ENCODE peak calls at places on chromosomes 4 and X, in eight cellular contexts. One of them, this sample, is unnamed.

GRCh38 chr4:119300388-119301131 is 21.4 kb downstream of the FABP2 start:
- DNase-seq in psoas muscle: peak; percentile 96
- DNase-seq in left ventricle myocardium inferior: peak; percentile 95
- DNase-seq in uterus: peak; percentile 93
- DNase-seq in heart right ventricle: peak; percentile 92
- DNase-seq in hepatocyte: peak; percentile 97
- DNase-seq in H7: peak; percentile 80
- DNase-seq in tibial nerve: peak; percentile 83
- DNase-seq in this sample: peak; percentile 96

GRCh38 chr4:120685756-120686278 is 236.7 kb downstream of the PRDM5 start:
- DNase-seq in left ventricle myocardium inferior: no peak
- DNase-seq in H7: no peak
- DNase-seq in psoas muscle: no peak
- DNase-seq in tibial nerve: no peak
- DNase-seq in hepatocyte: no peak
- DNase-seq in heart right ventricle: no peak
- DNase-seq in uterus: no peak
- DNase-seq in this sample: no peak

GRCh38 chr4:168589154-168589553 is 92.3 kb downstream of the PALLD start:
- DNase-seq in tibial nerve: no peak
- DNase-seq in psoas muscle: no peak
- DNase-seq in heart right ventricle: peak; percentile 16
- DNase-seq in H7: no peak
- DNase-seq in hepatocyte: peak; percentile 27
- DNase-seq in left ventricle myocardium inferior: no peak
- DNase-seq in uterus: no peak
- DNase-seq in this sample: peak; percentile 20

GRCh38 chr4:81565137-81565870 is 93.6 kb upstream of the RASGEF1B start:
- DNase-seq in heart right ventricle: peak; percentile 88
- DNase-seq in left ventricle myocardium inferior: peak; percentile 88
- DNase-seq in H7: no peak
- DNase-seq in tibial nerve: peak; percentile 66
- DNase-seq in uterus: peak; percentile 68
- DNase-seq in psoas muscle: peak; percentile 86
- DNase-seq in hepatocyte: peak; percentile 44
- DNase-seq in this sample: peak; percentile 19

GRCh38 chr4:136931771-136932170 is 600.5 kb downstream of the PCDH18 start:
- DNase-seq in tibial nerve: no peak
- DNase-seq in H7: no peak
- DNase-seq in left ventricle myocardium inferior: no peak
- DNase-seq in psoas muscle: no peak
- DNase-seq in uterus: no peak
- DNase-seq in heart right ventricle: no peak
- DNase-seq in hepatocyte: no peak
- DNase-seq in this sample: no peak

GRCh38 chr4:173319696-173320095 is 14.5 kb downstream of the HMGB2 start:
- DNase-seq in hepatocyte: no peak
- DNase-seq in left ventricle myocardium inferior: no peak
- DNase-seq in uterus: no peak
- DNase-seq in heart right ventricle: no peak
- DNase-seq in H7: no peak
- DNase-seq in tibial nerve: no peak
- DNase-seq in psoas muscle: no peak
- DNase-seq in this sample: no peak

GRCh38 chrX:107632291-107632690 is 4.0 kb downstream of the PRPS1 start:
- DNase-seq in tibial nerve: no peak
- DNase-seq in psoas muscle: no peak
- DNase-seq in H7: no peak
- DNase-seq in uterus: no peak
- DNase-seq in heart right ventricle: peak; percentile 8
- DNase-seq in hepatocyte: no peak
- DNase-seq in left ventricle myocardium inferior: no peak
- DNase-seq in this sample: no peak

GRCh38 chr4:170089274-170089742 is 448 bp downstream of the AADAT start:
- DNase-seq in left ventricle myocardium inferior: no peak
- DNase-seq in hepatocyte: peak; percentile 64
- DNase-seq in heart right ventricle: peak; percentile 10
- DNase-seq in uterus: no peak
- DNase-seq in H7: peak; percentile 44
- DNase-seq in tibial nerve: no peak
- DNase-seq in psoas muscle: no peak
- DNase-seq in this sample: no peak

GRCh38 chr4:135575041-135575440 is 1373.5 kb upstream of the PABPC4L start:
- DNase-seq in heart right ventricle: no peak
- DNase-seq in left ventricle myocardium inferior: no peak
- DNase-seq in hepatocyte: no peak
- DNase-seq in H7: no peak
- DNase-seq in psoas muscle: no peak
- DNase-seq in uterus: no peak
- DNase-seq in tibial nerve: no peak
- DNase-seq in this sample: no peak

GRCh38 chrX:16239211-16239610 is 71.9 kb downstream of the MAGEB17 start:
- DNase-seq in H7: no peak
- DNase-seq in hepatocyte: peak; percentile 58
- DNase-seq in uterus: no peak
- DNase-seq in psoas muscle: no peak
- DNase-seq in tibial nerve: no peak
- DNase-seq in heart right ventricle: no peak
- DNase-seq in left ventricle myocardium inferior: no peak
- DNase-seq in this sample: no peak

GRCh38 chr4:73718375-73719373 is 21.7 kb upstream of the CXCL8 start:
- DNase-seq in heart right ventricle: no peak
- DNase-seq in tibial nerve: no peak
- DNase-seq in uterus: no peak
- DNase-seq in psoas muscle: no peak
- DNase-seq in H7: no peak
- DNase-seq in hepatocyte: no peak
- DNase-seq in left ventricle myocardium inferior: no peak
- DNase-seq in this sample: no peak

GRCh38 chrX:1531106-1531890 is 5.7 kb downstream of the P2RY8 start:
- DNase-seq in H7: no peak
- DNase-seq in left ventricle myocardium inferior: no peak
- DNase-seq in hepatocyte: no peak
- DNase-seq in tibial nerve: no peak
- DNase-seq in psoas muscle: no peak
- DNase-seq in uterus: no peak
- DNase-seq in heart right ventricle: no peak
- DNase-seq in this sample: no peak

GRCh38 chrX:41732260-41732659 is 8.3 kb downstream of the GPR82 start:
- DNase-seq in psoas muscle: no peak
- DNase-seq in heart right ventricle: no peak
- DNase-seq in tibial nerve: no peak
- DNase-seq in hepatocyte: no peak
- DNase-seq in H7: peak; percentile 39
- DNase-seq in uterus: no peak
- DNase-seq in left ventricle myocardium inferior: no peak
- DNase-seq in this sample: no peak

GRCh38 chr4:53717064-53717549 is 125.8 kb upstream of the LNX1 start:
- DNase-seq in left ventricle myocardium inferior: no peak
- DNase-seq in psoas muscle: no peak
- DNase-seq in uterus: no peak
- DNase-seq in tibial nerve: no peak
- DNase-seq in hepatocyte: no peak
- DNase-seq in H7: no peak
- DNase-seq in heart right ventricle: no peak
- DNase-seq in this sample: no peak

GRCh38 chrX:39196192-39197102 is 395.2 kb downstream of the MID1IP1 start:
- DNase-seq in uterus: peak; percentile 27
- DNase-seq in left ventricle myocardium inferior: no peak
- DNase-seq in heart right ventricle: no peak
- DNase-seq in H7: no peak
- DNase-seq in tibial nerve: peak; percentile 13
- DNase-seq in psoas muscle: no peak
- DNase-seq in hepatocyte: no peak
- DNase-seq in this sample: no peak

GRCh38 chrX:70033348-70033747 is 16.4 kb downstream of the AWAT2 start:
- DNase-seq in uterus: no peak
- DNase-seq in H7: peak; percentile 61
- DNase-seq in heart right ventricle: no peak
- DNase-seq in psoas muscle: no peak
- DNase-seq in hepatocyte: no peak
- DNase-seq in tibial nerve: no peak
- DNase-seq in left ventricle myocardium inferior: no peak
- DNase-seq in this sample: no peak

GRCh38 chrX:499870-500364 is 113.2 kb upstream of the PPP2R3B start:
- DNase-seq in H7: peak; percentile 69
- DNase-seq in psoas muscle: no peak
- DNase-seq in hepatocyte: no peak
- DNase-seq in uterus: no peak
- DNase-seq in heart right ventricle: no peak
- DNase-seq in left ventricle myocardium inferior: no peak
- DNase-seq in tibial nerve: no peak
- DNase-seq in this sample: no peak

GRCh38 chr4:150415213-150415612 is 166.7 kb upstream of the MAB21L2 start:
- DNase-seq in psoas muscle: no peak
- DNase-seq in tibial nerve: no peak
- DNase-seq in H7: no peak
- DNase-seq in heart right ventricle: no peak
- DNase-seq in uterus: no peak
- DNase-seq in left ventricle myocardium inferior: no peak
- DNase-seq in hepatocyte: no peak
- DNase-seq in this sample: no peak

GRCh38 chr4:105277702-105278101 is 131.0 kb downstream of the TET2 start:
- DNase-seq in uterus: no peak
- DNase-seq in left ventricle myocardium inferior: no peak
- DNase-seq in heart right ventricle: no peak
- DNase-seq in hepatocyte: no peak
- DNase-seq in H7: no peak
- DNase-seq in psoas muscle: no peak
- DNase-seq in tibial nerve: no peak
- DNase-seq in this sample: no peak

GRCh38 chr4:40629401-40630334 is at the start of gene RBM47:
- DNase-seq in heart right ventricle: peak; percentile 41
- DNase-seq in hepatocyte: peak; percentile 90
- DNase-seq in psoas muscle: peak; percentile 71
- DNase-seq in uterus: peak; percentile 16
- DNase-seq in left ventricle myocardium inferior: peak; percentile 54
- DNase-seq in H7: peak; percentile 83
- DNase-seq in tibial nerve: no peak
- DNase-seq in this sample: peak; percentile 91

GRCh38 chrX:10045327-10046000 is 78.3 kb downstream of the CLDN34 start:
- DNase-seq in left ventricle myocardium inferior: peak; percentile 39
- DNase-seq in heart right ventricle: peak; percentile 40
- DNase-seq in H7: no peak
- DNase-seq in hepatocyte: no peak
- DNase-seq in uterus: no peak
- DNase-seq in tibial nerve: no peak
- DNase-seq in psoas muscle: peak; percentile 64
- DNase-seq in this sample: peak; percentile 11
- H3K4me3 ChIP-seq in left ventricle myocardium inferior: no peak overlapping the region
- H3K4me3 ChIP-seq in heart right ventricle: no peak overlapping the region
- H3K4me3 ChIP-seq in H7: no peak overlapping the region
- H3K4me3 ChIP-seq in hepatocyte: no peak overlapping the region
- H3K4me3 ChIP-seq in uterus: no peak overlapping the region
- H3K4me3 ChIP-seq in tibial nerve: no peak overlapping the region
- H3K4me3 ChIP-seq in psoas muscle: no peak overlapping the region
- H3K4me3 ChIP-seq in this sample: no peak overlapping the region

GRCh38 chr4:26766142-26766541 is 94.5 kb upstream of the STIM2 start:
- DNase-seq in hepatocyte: no peak
- DNase-seq in uterus: no peak
- DNase-seq in H7: no peak
- DNase-seq in heart right ventricle: no peak
- DNase-seq in tibial nerve: no peak
- DNase-seq in left ventricle myocardium inferior: no peak
- DNase-seq in psoas muscle: no peak
- DNase-seq in this sample: no peak

DNA sequence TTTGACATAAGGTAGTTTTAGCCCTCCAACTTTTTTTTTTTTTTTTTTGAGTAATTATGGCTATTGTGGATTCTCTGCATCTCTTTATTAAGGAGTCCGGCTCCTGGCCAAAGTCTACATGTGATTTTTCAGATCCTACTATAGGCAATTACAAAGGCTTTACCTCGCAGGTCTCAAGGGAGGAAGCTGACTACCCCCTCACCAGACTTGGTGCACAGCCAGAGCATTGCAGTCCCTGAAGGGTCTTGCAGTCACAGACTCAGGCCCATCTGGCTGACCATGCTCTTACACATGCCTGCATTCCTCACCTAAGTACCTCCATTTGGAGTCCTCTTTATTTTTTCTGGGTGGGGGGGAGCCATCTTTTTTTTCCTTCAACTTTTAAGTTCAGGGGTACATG is 88.5 kb upstream of the STIM2 start:
- DNase-seq in H7: no peak
- DNase-seq in tibial nerve: no peak
- DNase-seq in hepatocyte: no peak
- DNase-seq in left ventricle myocardium inferior: no peak
- DNase-seq in heart right ventricle: no peak
- DNase-seq in uterus: no peak
- DNase-seq in psoas muscle: no peak
- DNase-seq in this sample: no peak
- H3K27me3 ChIP-seq in H7: no peaks in the 10 kb centered on the region
- H3K27me3 ChIP-seq in tibial nerve: no peaks in the 10 kb centered on the region
- H3K27me3 ChIP-seq in hepatocyte: no peaks in the 10 kb centered on the region
- H3K27me3 ChIP-seq in left ventricle myocardium inferior: no peaks in the 10 kb centered on the region
- H3K27me3 ChIP-seq in heart right ventricle: no peaks in the 10 kb centered on the region
- H3K27me3 ChIP-seq in uterus: no peaks in the 10 kb centered on the region
- H3K27me3 ChIP-seq in psoas muscle: no peaks in the 10 kb centered on the region
- H3K27me3 ChIP-seq in this sample: no peaks in the 10 kb centered on the region

GRCh38 chr4:6938237-6938636 is 28.6 kb downstream of the TBC1D14 start:
- DNase-seq in heart right ventricle: peak; percentile 42
- DNase-seq in psoas muscle: peak; percentile 75
- DNase-seq in left ventricle myocardium inferior: peak; percentile 54
- DNase-seq in hepatocyte: no peak
- DNase-seq in tibial nerve: no peak
- DNase-seq in uterus: no peak
- DNase-seq in H7: no peak
- DNase-seq in this sample: no peak
- H3K4me3 ChIP-seq in heart right ventricle: no peak overlapping the region
- H3K4me3 ChIP-seq in psoas muscle: no peak overlapping the region
- H3K4me3 ChIP-seq in left ventricle myocardium inferior: no peak overlapping the region
- H3K4me3 ChIP-seq in hepatocyte: no peak overlapping the region
- H3K4me3 ChIP-seq in tibial nerve: no peak overlapping the region
- H3K4me3 ChIP-seq in uterus: no peak overlapping the region
- H3K4me3 ChIP-seq in H7: no peak overlapping the region
- H3K4me3 ChIP-seq in this sample: no peak overlapping the region

GRCh38 chrX:133640161-133641015 is 225.1 kb upstream of the GPC4 start:
- DNase-seq in uterus: no peak
- DNase-seq in heart right ventricle: no peak
- DNase-seq in H7: peak; percentile 19
- DNase-seq in psoas muscle: no peak
- DNase-seq in tibial nerve: no peak
- DNase-seq in hepatocyte: no peak
- DNase-seq in left ventricle myocardium inferior: no peak
- DNase-seq in this sample: no peak

GRCh38 chrX:133634416-133634815 is 219.1 kb upstream of the GPC4 start:
- DNase-seq in heart right ventricle: no peak
- DNase-seq in H7: no peak
- DNase-seq in left ventricle myocardium inferior: no peak
- DNase-seq in hepatocyte: no peak
- DNase-seq in uterus: no peak
- DNase-seq in psoas muscle: no peak
- DNase-seq in tibial nerve: no peak
- DNase-seq in this sample: no peak

GRCh38 chrX:133637765-133638164 is 222.5 kb upstream of the GPC4 start:
- DNase-seq in psoas muscle: no peak
- DNase-seq in hepatocyte: no peak
- DNase-seq in H7: no peak
- DNase-seq in heart right ventricle: no peak
- DNase-seq in tibial nerve: no peak
- DNase-seq in left ventricle myocardium inferior: no peak
- DNase-seq in uterus: no peak
- DNase-seq in this sample: no peak

GRCh38 chrX:133638285-133638684 is 223.0 kb upstream of the GPC4 start:
- DNase-seq in tibial nerve: no peak
- DNase-seq in hepatocyte: no peak
- DNase-seq in uterus: no peak
- DNase-seq in left ventricle myocardium inferior: no peak
- DNase-seq in psoas muscle: no peak
- DNase-seq in H7: no peak
- DNase-seq in heart right ventricle: no peak
- DNase-seq in this sample: no peak

GRCh38 chrX:133639726-133640125 is 224.4 kb upstream of the GPC4 start:
- DNase-seq in left ventricle myocardium inferior: no peak
- DNase-seq in hepatocyte: no peak
- DNase-seq in psoas muscle: no peak
- DNase-seq in H7: peak; percentile 8
- DNase-seq in uterus: no peak
- DNase-seq in heart right ventricle: no peak
- DNase-seq in tibial nerve: no peak
- DNase-seq in this sample: no peak
- H3K27me3 ChIP-seq in left ventricle myocardium inferior: no peaks in the 10 kb centered on the region
- H3K27me3 ChIP-seq in hepatocyte: no peaks in the 10 kb centered on the region
- H3K27me3 ChIP-seq in psoas muscle: no peaks in the 10 kb centered on the region
- H3K27me3 ChIP-seq in H7: no peaks in the 10 kb centered on the region
- H3K27me3 ChIP-seq in uterus: peaks cover 2% of the 10 kb centered on the region
- H3K27me3 ChIP-seq in heart right ventricle: peaks cover 22% of the 10 kb centered on the region
- H3K27me3 ChIP-seq in tibial nerve: peaks cover 11% of the 10 kb centered on the region
- H3K27me3 ChIP-seq in this sample: no peaks in the 10 kb centered on the region

This sample was measured in prostate gland.